ENCODE peak calls at places on chromosome 5, in seven cellular contexts. One of them, this sample, is unnamed.

GRCh38 chr5:62621280-62621679 is 42.7 kb downstream of the LRRC70 start:
- DNase-seq in T follicular helper cell: no peak
- DNase-seq in cerebellum: no peak
- DNase-seq in amygdala: no peak
- DNase-seq in AG08395: no peak
- DNase-seq in memory B cell: no peak
- DNase-seq in NCI-H1092 treated with DMSO at 0.1 percent for 48 hours: no peak
- DNase-seq in this sample: no peak

GRCh38 chr5:172574845-172575170 is 66.3 kb upstream of the NEURL1B start:
- DNase-seq in amygdala: peak
- DNase-seq in cerebellum: no peak
- DNase-seq in AG08395: no peak
- DNase-seq in NCI-H1092 treated with DMSO at 0.1 percent for 48 hours: no peak
- DNase-seq in memory B cell: no peak
- DNase-seq in T follicular helper cell: no peak
- DNase-seq in this sample: no peak

GRCh38 chr5:160774646-160775313 is 77.2 kb downstream of the ATP10B start:
- DNase-seq in AG08395: no peak
- DNase-seq in NCI-H1092 treated with DMSO at 0.1 percent for 48 hours: no peak
- DNase-seq in amygdala: peak
- DNase-seq in T follicular helper cell: no peak
- DNase-seq in memory B cell: no peak
- DNase-seq in cerebellum: no peak
- DNase-seq in this sample: no peak

GRCh38 chr5:1885777-1886633 is 3.3 kb upstream of the IRX4 start:
- DNase-seq in T follicular helper cell: no peak
- DNase-seq in AG08395: no peak
- DNase-seq in cerebellum: no peak
- DNase-seq in NCI-H1092 treated with DMSO at 0.1 percent for 48 hours: no peak
- DNase-seq in memory B cell: no peak
- DNase-seq in amygdala: no peak
- DNase-seq in this sample: no peak

GRCh38 chr5:138274189-138274853 is at the start of gene GFRA3:
- DNase-seq in T follicular helper cell: no peak
- DNase-seq in AG08395: no peak
- DNase-seq in amygdala: no peak
- DNase-seq in cerebellum: peak
- DNase-seq in NCI-H1092 treated with DMSO at 0.1 percent for 48 hours: no peak
- DNase-seq in memory B cell: no peak
- DNase-seq in this sample: no peak

GRCh38 chr5:91028518-91028956 is 354.6 kb downstream of the ARRDC3 start:
- DNase-seq in cerebellum: no peak
- DNase-seq in amygdala: no peak
- DNase-seq in AG08395: no peak
- DNase-seq in NCI-H1092 treated with DMSO at 0.1 percent for 48 hours: no peak
- DNase-seq in memory B cell: no peak
- DNase-seq in T follicular helper cell: no peak
- DNase-seq in this sample: no peak

GRCh38 chr5:112533315-112533867 is 114.3 kb upstream of the EPB41L4A start:
- DNase-seq in NCI-H1092 treated with DMSO at 0.1 percent for 48 hours: no peak
- DNase-seq in T follicular helper cell: no peak
- DNase-seq in AG08395: no peak
- DNase-seq in memory B cell: no peak
- DNase-seq in amygdala: no peak
- DNase-seq in cerebellum: no peak
- DNase-seq in this sample: no peak

GRCh38 chr5:97495301-97495700 is 312.3 kb upstream of the RIOK2 start:
- DNase-seq in cerebellum: no peak
- DNase-seq in T follicular helper cell: no peak
- DNase-seq in memory B cell: no peak
- DNase-seq in AG08395: no peak
- DNase-seq in amygdala: no peak
- DNase-seq in NCI-H1092 treated with DMSO at 0.1 percent for 48 hours: no peak
- DNase-seq in this sample: no peak

GRCh38 chr5:67147768-67148167 is 48.8 kb downstream of the CD180 start:
- DNase-seq in cerebellum: no peak
- DNase-seq in AG08395: no peak
- DNase-seq in amygdala: no peak
- DNase-seq in NCI-H1092 treated with DMSO at 0.1 percent for 48 hours: no peak
- DNase-seq in T follicular helper cell: no peak
- DNase-seq in memory B cell: no peak
- DNase-seq in this sample: no peak

GRCh38 chr5:173802670-173803165 is 85.4 kb upstream of the CPEB4 start:
- DNase-seq in memory B cell: no peak
- DNase-seq in cerebellum: no peak
- DNase-seq in AG08395: peak
- DNase-seq in T follicular helper cell: no peak
- DNase-seq in NCI-H1092 treated with DMSO at 0.1 percent for 48 hours: no peak
- DNase-seq in amygdala: no peak
- DNase-seq in this sample: no peak

GRCh38 chr5:92676839-92677197 is 904.2 kb downstream of the NR2F1-AS1 start:
- DNase-seq in amygdala: no peak
- DNase-seq in AG08395: no peak
- DNase-seq in T follicular helper cell: no peak
- DNase-seq in memory B cell: no peak
- DNase-seq in cerebellum: no peak
- DNase-seq in NCI-H1092 treated with DMSO at 0.1 percent for 48 hours: no peak
- DNase-seq in this sample: no peak

GRCh38 chr5:169412858-169413257 is 111.9 kb upstream of the SLIT3 start:
- DNase-seq in cerebellum: no peak
- DNase-seq in T follicular helper cell: no peak
- DNase-seq in amygdala: no peak
- DNase-seq in AG08395: no peak
- DNase-seq in NCI-H1092 treated with DMSO at 0.1 percent for 48 hours: no peak
- DNase-seq in memory B cell: no peak
- DNase-seq in this sample: no peak

GRCh38 chr5:133744030-133744645 is 131.8 kb upstream of the FSTL4 start:
- DNase-seq in NCI-H1092 treated with DMSO at 0.1 percent for 48 hours: no peak
- DNase-seq in amygdala: no peak
- DNase-seq in AG08395: no peak
- DNase-seq in memory B cell: no peak
- DNase-seq in cerebellum: no peak
- DNase-seq in T follicular helper cell: no peak
- DNase-seq in this sample: no peak

GRCh38 chr5:168179185-168179584 is 112.3 kb upstream of the WWC1 start:
- DNase-seq in NCI-H1092 treated with DMSO at 0.1 percent for 48 hours: no peak
- DNase-seq in memory B cell: no peak
- DNase-seq in AG08395: no peak
- DNase-seq in T follicular helper cell: no peak
- DNase-seq in cerebellum: no peak
- DNase-seq in amygdala: no peak
- DNase-seq in this sample: no peak

GRCh38 chr5:84383816-84384603 is 670 bp downstream of the EDIL3 start:
- DNase-seq in memory B cell: peak
- DNase-seq in T follicular helper cell: no peak
- DNase-seq in NCI-H1092 treated with DMSO at 0.1 percent for 48 hours: no peak
- DNase-seq in amygdala: no peak
- DNase-seq in AG08395: no peak
- DNase-seq in cerebellum: peak
- DNase-seq in this sample: no peak

GRCh38 chr5:144582046-144582445 is 411.4 kb downstream of the KCTD16 start:
- DNase-seq in T follicular helper cell: no peak
- DNase-seq in memory B cell: no peak
- DNase-seq in amygdala: no peak
- DNase-seq in NCI-H1092 treated with DMSO at 0.1 percent for 48 hours: no peak
- DNase-seq in AG08395: no peak
- DNase-seq in cerebellum: no peak
- DNase-seq in this sample: no peak

GRCh38 chr5:30734118-30734517 is 459.4 kb upstream of the CDH6 start:
- DNase-seq in T follicular helper cell: no peak
- DNase-seq in amygdala: no peak
- DNase-seq in AG08395: no peak
- DNase-seq in NCI-H1092 treated with DMSO at 0.1 percent for 48 hours: no peak
- DNase-seq in cerebellum: no peak
- DNase-seq in memory B cell: no peak
- DNase-seq in this sample: no peak

GRCh38 chr5:78845487-78845886 is 139.6 kb downstream of the ARSB start:
- DNase-seq in NCI-H1092 treated with DMSO at 0.1 percent for 48 hours: no peak
- DNase-seq in memory B cell: no peak
- DNase-seq in cerebellum: no peak
- DNase-seq in T follicular helper cell: no peak
- DNase-seq in amygdala: no peak
- DNase-seq in AG08395: no peak
- DNase-seq in this sample: no peak

GRCh38 chr5:167348286-167348926 is 943.0 kb upstream of the WWC1 start:
- DNase-seq in amygdala: no peak
- DNase-seq in AG08395: no peak
- DNase-seq in memory B cell: no peak
- DNase-seq in NCI-H1092 treated with DMSO at 0.1 percent for 48 hours: no peak
- DNase-seq in cerebellum: no peak
- DNase-seq in T follicular helper cell: no peak
- DNase-seq in this sample: no peak

GRCh38 chr5:103867857-103868598 is 305.4 kb upstream of the NUDT12 start:
- DNase-seq in memory B cell: no peak
- DNase-seq in AG08395: no peak
- DNase-seq in NCI-H1092 treated with DMSO at 0.1 percent for 48 hours: no peak
- DNase-seq in amygdala: no peak
- DNase-seq in T follicular helper cell: no peak
- DNase-seq in cerebellum: no peak
- DNase-seq in this sample: no peak

GRCh38 chr5:176772271-176773210 is 37.8 kb upstream of the UNC5A start:
- DNase-seq in memory B cell: no peak
- DNase-seq in AG08395: no peak
- DNase-seq in cerebellum: no peak
- DNase-seq in T follicular helper cell: no peak
- DNase-seq in NCI-H1092 treated with DMSO at 0.1 percent for 48 hours: no peak
- DNase-seq in amygdala: no peak
- DNase-seq in this sample: no peak

GRCh38 chr5:10081584-10081983 is 168.1 kb downstream of the ATPSCKMT start:
- DNase-seq in memory B cell: no peak
- DNase-seq in cerebellum: no peak
- DNase-seq in NCI-H1092 treated with DMSO at 0.1 percent for 48 hours: no peak
- DNase-seq in AG08395: no peak
- DNase-seq in T follicular helper cell: no peak
- DNase-seq in amygdala: no peak
- DNase-seq in this sample: no peak

GRCh38 chr5:137075163-137075970 is 423.8 kb downstream of the SPOCK1 start:
- DNase-seq in NCI-H1092 treated with DMSO at 0.1 percent for 48 hours: peak
- DNase-seq in memory B cell: no peak
- DNase-seq in cerebellum: peak
- DNase-seq in amygdala: no peak
- DNase-seq in T follicular helper cell: no peak
- DNase-seq in AG08395: peak
- DNase-seq in this sample: no peak

GRCh38 chr5:131160134-131160533 is 4.9 kb downstream of the HINT1 start:
- DNase-seq in NCI-H1092 treated with DMSO at 0.1 percent for 48 hours: no peak
- DNase-seq in cerebellum: no peak
- DNase-seq in AG08395: no peak
- DNase-seq in T follicular helper cell: no peak
- DNase-seq in memory B cell: no peak
- DNase-seq in amygdala: no peak
- DNase-seq in this sample: no peak

GRCh38 chr5:125151150-125151932 is 404.9 kb upstream of the ZNF608 start:
- DNase-seq in memory B cell: no peak
- DNase-seq in T follicular helper cell: no peak
- DNase-seq in AG08395: no peak
- DNase-seq in amygdala: no peak
- DNase-seq in NCI-H1092 treated with DMSO at 0.1 percent for 48 hours: no peak
- DNase-seq in cerebellum: no peak
- DNase-seq in this sample: no peak

GRCh38 chr5:149962040-149962439 is 1.5 kb downstream of the SLC26A2 start:
- DNase-seq in AG08395: peak
- DNase-seq in memory B cell: no peak
- DNase-seq in cerebellum: peak
- DNase-seq in T follicular helper cell: no peak
- DNase-seq in NCI-H1092 treated with DMSO at 0.1 percent for 48 hours: peak
- DNase-seq in amygdala: no peak
- DNase-seq in this sample: peak

GRCh38 chr5:134226441-134227192 is 744 bp upstream of the PPP2CA start:
- DNase-seq in T follicular helper cell: peak
- DNase-seq in cerebellum: peak
- DNase-seq in memory B cell: no peak
- DNase-seq in amygdala: no peak
- DNase-seq in NCI-H1092 treated with DMSO at 0.1 percent for 48 hours: peak
- DNase-seq in AG08395: no peak
- DNase-seq in this sample: no peak

GRCh38 chr5:83688321-83688720 is 32.3 kb downstream of the HAPLN1 start:
- DNase-seq in AG08395: no peak
- DNase-seq in cerebellum: no peak
- DNase-seq in T follicular helper cell: no peak
- DNase-seq in amygdala: no peak
- DNase-seq in memory B cell: no peak
- DNase-seq in NCI-H1092 treated with DMSO at 0.1 percent for 48 hours: no peak
- DNase-seq in this sample: peak

GRCh38 chr5:80662108-80662507 is 7.3 kb upstream of the DHFR start:
- DNase-seq in T follicular helper cell: no peak
- DNase-seq in amygdala: no peak
- DNase-seq in AG08395: no peak
- DNase-seq in memory B cell: no peak
- DNase-seq in NCI-H1092 treated with DMSO at 0.1 percent for 48 hours: no peak
- DNase-seq in cerebellum: no peak
- DNase-seq in this sample: no peak

GRCh38 chr5:32837211-32837610 is 126.1 kb downstream of the NPR3 start:
- DNase-seq in cerebellum: no peak
- DNase-seq in NCI-H1092 treated with DMSO at 0.1 percent for 48 hours: no peak
- DNase-seq in AG08395: no peak
- DNase-seq in T follicular helper cell: no peak
- DNase-seq in memory B cell: no peak
- DNase-seq in amygdala: no peak
- DNase-seq in this sample: no peak

GRCh38 chr5:31113101-31113500 is 80.4 kb upstream of the CDH6 start:
- DNase-seq in AG08395: peak
- DNase-seq in cerebellum: no peak
- DNase-seq in amygdala: no peak
- DNase-seq in memory B cell: no peak
- DNase-seq in NCI-H1092 treated with DMSO at 0.1 percent for 48 hours: no peak
- DNase-seq in T follicular helper cell: no peak
- DNase-seq in this sample: no peak

GRCh38 chr5:116546033-116546742 is 28.4 kb downstream of the SEMA6A start:
- DNase-seq in T follicular helper cell: no peak
- DNase-seq in AG08395: no peak
- DNase-seq in amygdala: no peak
- DNase-seq in cerebellum: no peak
- DNase-seq in NCI-H1092 treated with DMSO at 0.1 percent for 48 hours: no peak
- DNase-seq in memory B cell: no peak
- DNase-seq in this sample: no peak

GRCh38 chr5:163260471-163260870 is 176.9 kb upstream of the CCNG1 start:
- DNase-seq in memory B cell: no peak
- DNase-seq in cerebellum: no peak
- DNase-seq in amygdala: no peak
- DNase-seq in NCI-H1092 treated with DMSO at 0.1 percent for 48 hours: no peak
- DNase-seq in AG08395: no peak
- DNase-seq in T follicular helper cell: no peak
- DNase-seq in this sample: no peak

GRCh38 chr5:126449751-126450271 is 26.6 kb downstream of the GRAMD2B start:
- DNase-seq in amygdala: no peak
- DNase-seq in T follicular helper cell: peak
- DNase-seq in memory B cell: no peak
- DNase-seq in cerebellum: no peak
- DNase-seq in AG08395: peak
- DNase-seq in NCI-H1092 treated with DMSO at 0.1 percent for 48 hours: no peak
- DNase-seq in this sample: no peak

GRCh38 chr5:109655841-109656240 is 33.9 kb upstream of the MAN2A1 start:
- DNase-seq in amygdala: no peak
- DNase-seq in AG08395: peak
- DNase-seq in cerebellum: no peak
- DNase-seq in NCI-H1092 treated with DMSO at 0.1 percent for 48 hours: no peak
- DNase-seq in memory B cell: no peak
- DNase-seq in T follicular helper cell: no peak
- DNase-seq in this sample: no peak

GRCh38 chr5:93621340-93621872 is 38.4 kb downstream of the NR2F1 start:
- DNase-seq in T follicular helper cell: no peak
- DNase-seq in cerebellum: peak
- DNase-seq in amygdala: peak
- DNase-seq in NCI-H1092 treated with DMSO at 0.1 percent for 48 hours: peak
- DNase-seq in AG08395: peak
- DNase-seq in memory B cell: no peak
- DNase-seq in this sample: peak

GRCh38 chr5:86679529-86679928 is 61.8 kb downstream of the COX7C start:
- DNase-seq in NCI-H1092 treated with DMSO at 0.1 percent for 48 hours: peak
- DNase-seq in memory B cell: no peak
- DNase-seq in amygdala: no peak
- DNase-seq in T follicular helper cell: no peak
- DNase-seq in cerebellum: peak
- DNase-seq in AG08395: peak
- DNase-seq in this sample: peak

GRCh38 chr5:37816883-37817282 is 23.0 kb downstream of the GDNF start:
- DNase-seq in T follicular helper cell: no peak
- DNase-seq in cerebellum: peak
- DNase-seq in memory B cell: no peak
- DNase-seq in AG08395: peak
- DNase-seq in amygdala: peak
- DNase-seq in NCI-H1092 treated with DMSO at 0.1 percent for 48 hours: no peak
- DNase-seq in this sample: no peak